ENCODE peak calls at places on chromosomes 6 and 20, in seven cellular contexts. M is IMR-90, K is mesendoderm, N is mesenchymal stem cell, X is H9, T is H1, P is trophoblast cell. S is an unnamed sample.

GRCh38 chr6:44003345-44004061 is 123.7 kb downstream of the MRPL14 start:
- DNase-seq in M (no peak), K (peak), N (no peak), X (peak), T (no peak), P (peak), S (no peak)

GRCh38 chr6:46923476-46923875 is 1.7 kb upstream of the ADGRF5 start:
- DNase-seq in M (no peak), K (no peak), N (no peak), X (no peak), T (no peak), P (no peak), S (no peak)

GRCh38 chr6:72111611-72112010 is 225.3 kb downstream of the RIMS1 start:
- DNase-seq in M (no peak), K (peak), N (no peak), X (no peak), T (no peak), P (no peak), S (no peak)

GRCh38 chr6:42251911-42252637 is 34.4 kb upstream of the MRPS10 start:
- DNase-seq in M (no peak), K (no peak), N (peak), X (no peak), T (no peak), P (no peak), S (no peak)

GRCh38 chr6:39841291-39841690 is 49.1 kb downstream of the DAAM2 start:
- DNase-seq in M (peak), K (peak), N (no peak), X (peak), T (no peak), P (no peak), S (peak)

GRCh38 chr6:90072501-90072900 is 178.2 kb downstream of the GJA10 start:
- DNase-seq in M (no peak), K (no peak), N (no peak), X (no peak), T (no peak), P (no peak), S (no peak)

GRCh38 chr6:37210313-37210898 is 40.5 kb downstream of the PIM1 start:
- DNase-seq in M (peak), K (peak), N (peak), X (peak), T (peak), P (peak), S (peak)

GRCh38 chr6:44004625-44005506 is 122.4 kb downstream of the MRPL14 start:
- DNase-seq in M (peak), K (no peak), N (peak), X (no peak), T (no peak), P (no peak), S (no peak)

GRCh38 chr6:125169058-125169457 is 15.5 kb downstream of the TPD52L1 start:
- DNase-seq in M (peak), K (no peak), N (no peak), X (no peak), T (no peak), P (no peak), S (no peak)

GRCh38 chr6:158558415-158559306 is 1.2 kb upstream of the TMEM181 start:
- DNase-seq in M (no peak), K (no peak), N (no peak), X (no peak), T (no peak), P (no peak), S (no peak)

GRCh38 chr6:137341721-137342195 is 122.6 kb upstream of the IFNGR1 start:
- DNase-seq in M (no peak), K (peak), N (no peak), X (peak), T (no peak), P (no peak), S (no peak)

GRCh38 chr20:6058684-6059295 is 4.9 kb upstream of the LRRN4 start:
- DNase-seq in M (no peak), K (peak), N (peak), X (no peak), T (no peak), P (no peak), S (no peak)

GRCh38 chr6:155237613-155238012 is 26.2 kb upstream of the CLDN20 start:
- DNase-seq in M (no peak), K (no peak), N (no peak), X (no peak), T (no peak), P (no peak), S (no peak)

GRCh38 chr20:46175127-46175494 is 57.0 kb downstream of the CD40 start:
- DNase-seq in M (no peak), K (no peak), N (no peak), X (no peak), T (no peak), P (no peak), S (no peak)

GRCh38 chr20:32091888-32092346 is 17.6 kb upstream of the TM9SF4 start:
- DNase-seq in M (peak), K (peak), N (peak), X (peak), T (peak), P (peak), S (peak)

GRCh38 chr20:10306440-10307358 is 88.1 kb downstream of the SNAP25 start:
- DNase-seq in M (peak), K (peak), N (peak), X (no peak), T (no peak), P (peak), S (no peak)

GRCh38 chr20:32772046-32772445 is 9.9 kb downstream of the DNMT3B start:
- DNase-seq in M (no peak), K (no peak), N (no peak), X (no peak), T (no peak), P (peak), S (no peak)

GRCh38 chr6:75922226-75922625 is 150.2 kb downstream of the IMPG1 start:
- DNase-seq in M (peak), K (peak), N (peak), X (no peak), T (no peak), P (peak), S (no peak)

GRCh38 chr6:3068329-3069223 is at the start of gene RIPK1:
- DNase-seq in M (peak), K (peak), N (peak), X (peak), T (no peak), P (peak), S (peak)

GRCh38 chr20:45183084-45183483 is 8.4 kb downstream of the PI3 start:
- DNase-seq in M (no peak), K (no peak), N (no peak), X (no peak), T (no peak), P (no peak), S (no peak)

GRCh38 chr6:123055266-123055665 is 59.2 kb downstream of the CLVS2 start:
- DNase-seq in M (no peak), K (no peak), N (no peak), X (no peak), T (no peak), P (no peak), S (no peak)

GRCh38 chr6:167420177-167420576 is 95.3 kb downstream of the TTLL2 start:
- DNase-seq in M (no peak), K (peak), N (no peak), X (peak), T (no peak), P (no peak), S (no peak)

GRCh38 chr20:24721891-24722530 is 227.1 kb upstream of the CST7 start:
- DNase-seq in M (no peak), K (peak), N (no peak), X (no peak), T (no peak), P (no peak), S (no peak)

GRCh38 chr20:24724982-24725533 is 224.0 kb upstream of the CST7 start:
- DNase-seq in M (no peak), K (no peak), N (no peak), X (no peak), T (no peak), P (no peak), S (no peak)

GRCh38 chr20:24720957-24721356 is 228.1 kb upstream of the CST7 start:
- DNase-seq in M (no peak), K (no peak), N (no peak), X (no peak), T (no peak), P (no peak), S (no peak)

GRCh38 chr20:24723953-24724352 is 225.1 kb upstream of the CST7 start:
- DNase-seq in M (no peak), K (no peak), N (no peak), X (no peak), T (no peak), P (no peak), S (no peak)

DNA sequence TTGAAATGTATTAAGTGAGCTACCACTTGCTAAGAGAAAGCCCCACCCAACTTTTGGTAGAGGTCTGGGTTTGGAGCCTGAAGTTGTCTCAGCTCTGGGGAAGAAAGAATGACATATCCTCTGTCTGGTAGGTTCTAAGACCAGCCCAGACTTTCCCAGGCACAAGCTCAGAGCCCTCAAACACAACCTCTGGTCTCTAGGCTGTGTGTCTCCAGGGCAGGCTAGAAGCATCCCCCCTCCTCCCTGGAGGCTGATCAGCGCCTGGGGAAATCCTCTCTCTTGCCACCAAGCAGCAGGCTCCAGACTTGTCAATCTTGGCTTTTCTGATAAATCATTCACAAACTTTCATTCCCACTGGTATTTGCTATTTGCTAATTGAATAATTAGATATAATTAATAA is 226.5 kb upstream of the CST7 start:
- DNase-seq in M (no peak), K (no peak), N (no peak), X (no peak), T (no peak), P (no peak), S (no peak)
- H2BK5ac ChIP-seq in M (no peak), K (no peak), N (no peak), X (no peak), T (no peak), P (no peak), S (no peak)

GRCh38 chr20:50267866-50268219 is 77.2 kb downstream of the CEBPB start:
- DNase-seq in M (no peak), K (no peak), N (no peak), X (no peak), T (no peak), P (no peak), S (no peak)
- H2BK5ac ChIP-seq in M (no peak), K (no peak), N (no peak), X (no peak), T (no peak), P (no peak), S (no peak)

GRCh38 chr6:128138694-128139093 is 237.8 kb upstream of the THEMIS start:
- DNase-seq in M (no peak), K (no peak), N (no peak), X (no peak), T (no peak), P (no peak), S (no peak)

GRCh38 chr6:128139519-128139918 is 238.7 kb upstream of the THEMIS start:
- DNase-seq in M (peak), K (no peak), N (peak), X (no peak), T (no peak), P (no peak), S (no peak)

GRCh38 chr6:128144320-128144719 is 243.5 kb upstream of the THEMIS start:
- DNase-seq in M (no peak), K (peak), N (no peak), X (no peak), T (no peak), P (no peak), S (no peak)
- H2BK5ac ChIP-seq in M (no peak), K (no peak), N (no peak), X (no peak), T (no peak), P (no peak), S (no peak)

GRCh38 chr20:58997141-58997770 is 9.8 kb downstream of the CTSZ start:
- DNase-seq in M (no peak), K (no peak), N (no peak), X (no peak), T (no peak), P (no peak), S (no peak)
- H2BK5ac ChIP-seq in M (no peak), K (no peak), N (no peak), X (no peak), T (no peak), P (no peak), S (no peak)

GRCh38 chr20:1075564-1075963 is 42.8 kb upstream of the PSMF1 start:
- DNase-seq in M (no peak), K (no peak), N (no peak), X (no peak), T (no peak), P (no peak), S (no peak)
- H2BK5ac ChIP-seq in M (no peak), K (no peak), N (no peak), X (no peak), T (no peak), P (no peak), S (no peak)

GRCh38 chr6:148208298-148208697 is 134.3 kb upstream of the SASH1 start:
- DNase-seq in M (no peak), K (no peak), N (no peak), X (no peak), T (no peak), P (no peak), S (no peak)
- H2BK5ac ChIP-seq in M (no peak), K (no peak), N (no peak), X (no peak), T (no peak), P (no peak), S (no peak)

DNA sequence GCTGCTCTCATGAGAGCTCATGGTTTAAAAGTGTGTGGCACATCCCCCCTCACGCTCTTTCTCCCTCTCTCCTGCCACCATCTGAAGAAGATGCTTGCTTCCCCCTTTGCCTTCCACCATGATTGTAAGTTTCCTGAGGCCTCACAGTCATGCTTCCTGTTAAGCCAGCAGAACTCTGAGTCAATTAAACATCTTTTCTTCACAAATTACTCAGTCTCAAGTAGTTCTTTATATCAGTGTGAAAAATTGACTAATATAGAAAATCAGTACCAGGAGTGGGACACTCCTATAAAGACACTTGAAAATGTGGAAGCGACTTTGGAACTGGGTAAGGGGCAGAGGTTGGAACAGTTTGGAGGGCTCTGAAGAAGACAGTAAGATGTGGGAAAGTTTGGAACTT is 45.0 kb downstream of the HACE1 start:
- DNase-seq in M (no peak), K (no peak), N (no peak), X (no peak), T (no peak), P (no peak), S (no peak)
- H2BK5ac ChIP-seq in M (no peak), K (no peak), N (no peak), X (no peak), T (no peak), P (no peak), S (no peak)

GRCh38 chr6:140576004-140576555 is 1201.6 kb upstream of the CITED2 start:
- DNase-seq in M (no peak), K (no peak), N (no peak), X (no peak), T (no peak), P (peak), S (no peak)
- H2BK5ac ChIP-seq in M (no peak), K (no peak), N (no peak), X (no peak), T (no peak), P (peak), S (no peak)

DNA sequence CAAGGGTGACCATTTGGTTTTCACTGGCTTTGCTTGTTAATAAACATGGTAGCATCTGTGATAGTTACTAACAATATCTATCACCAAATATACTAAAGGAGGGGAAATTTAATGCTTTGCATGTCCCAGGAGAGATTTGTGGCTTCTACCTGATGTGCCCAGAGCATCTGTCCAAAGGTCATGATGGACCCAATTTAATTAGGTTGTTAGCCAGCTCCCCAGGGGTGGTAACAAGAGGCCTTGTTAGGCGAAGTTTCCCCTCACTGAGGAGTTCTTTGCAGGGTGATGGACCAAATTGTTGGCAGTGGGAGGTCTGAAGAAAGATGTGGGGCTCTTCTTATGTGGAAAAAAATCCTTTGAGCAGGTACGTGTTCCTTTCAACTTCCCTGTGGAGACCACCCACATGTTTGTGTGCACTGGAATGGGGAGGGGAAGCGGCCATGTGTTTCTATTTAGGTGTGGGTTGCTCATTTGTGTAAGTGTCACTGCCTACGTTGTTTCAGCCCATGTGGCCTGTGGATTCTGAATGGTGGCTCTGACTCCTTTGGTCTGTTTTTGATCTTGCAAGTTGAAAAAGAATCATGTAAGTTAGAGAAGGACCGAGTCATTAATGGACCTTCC is 137.6 kb downstream of the CLIC5 start:
- DNase-seq in M (no peak), K (no peak), N (no peak), X (no peak), T (no peak), P (no peak), S (no peak)
- H2BK5ac ChIP-seq in M (no peak), K (no peak), N (no peak), X (no peak), T (no peak), P (no peak), S (no peak)

S was measured in neuronal stem cell.